ENCODE peak calls at places on chromosomes 11 and 22, in six cellular contexts. Z, L, Q, E, K and F are unnamed samples.

GRCh38 chr11:12248330-12248729 is 129.0 kb upstream of the PARVA start:
- DNase-seq in Z (peak), L (no peak), Q (no peak), E (no peak), K (no peak), F (no peak)

GRCh38 chr11:33478111-33478573 is 221.0 kb downstream of the HIPK3 start:
- DNase-seq in Z (peak), L (no peak), Q (no peak), E (no peak), K (no peak), F (no peak)

GRCh38 chr22:45640291-45640940 is 31.2 kb upstream of the ATXN10 start:
- DNase-seq in Z (no peak), L (no peak), Q (no peak), E (no peak), K (no peak), F (peak)

GRCh38 chr11:69492201-69492991 is 10.9 kb downstream of the LINC01488 start:
- DNase-seq in Z (no peak), L (no peak), Q (no peak), E (peak), K (no peak), F (no peak)

GRCh38 chr11:12806113-12806512 is 131.9 kb downstream of the TEAD1 start:
- DNase-seq in Z (no peak), L (no peak), Q (no peak), E (no peak), K (no peak), F (no peak)

GRCh38 chr11:77789731-77790476 is 30.6 kb downstream of the RSF1 start:
- DNase-seq in Z (no peak), L (no peak), Q (no peak), E (no peak), K (no peak), F (no peak)

GRCh38 chr11:62592989-62593421 is 1.7 kb upstream of the TUT1 start:
- DNase-seq in Z (no peak), L (no peak), Q (no peak), E (no peak), K (no peak), F (no peak)

GRCh38 chr11:19979519-19979845 is 180.8 kb downstream of the DBX1 start:
- DNase-seq in Z (no peak), L (no peak), Q (no peak), E (no peak), K (no peak), F (no peak)

GRCh38 chr22:47543447-47543846 is 781.0 kb downstream of the TBC1D22A start:
- DNase-seq in Z (no peak), L (no peak), Q (no peak), E (no peak), K (no peak), F (no peak)

GRCh38 chr22:22959147-22959827 is 71.7 kb downstream of the IGLL5 start:
- DNase-seq in Z (peak), L (peak), Q (peak), E (peak), K (no peak), F (no peak)

GRCh38 chr22:30245985-30246901 is at the start of gene LIF:
- DNase-seq in Z (no peak), L (no peak), Q (peak), E (peak), K (no peak), F (no peak)

GRCh38 chr11:126546191-126546590 is 190.7 kb downstream of the ST3GAL4 start:
- DNase-seq in Z (no peak), L (no peak), Q (no peak), E (peak), K (no peak), F (no peak)

GRCh38 chr11:19073454-19074415 is 13.2 kb upstream of the MRGPRX2 start:
- DNase-seq in Z (no peak), L (no peak), Q (no peak), E (no peak), K (no peak), F (no peak)

GRCh38 chr22:26904483-26904882 is 247.1 kb downstream of the MIAT start:
- DNase-seq in Z (no peak), L (no peak), Q (no peak), E (no peak), K (no peak), F (peak)

GRCh38 chr22:46072030-46072881 is 78.1 kb upstream of the PPARA start:
- DNase-seq in Z (peak), L (no peak), Q (no peak), E (peak), K (no peak), F (peak)

GRCh38 chr22:26835929-26836528 is 178.6 kb downstream of the MIAT start:
- DNase-seq in Z (peak), L (peak), Q (no peak), E (peak), K (no peak), F (no peak)

GRCh38 chr11:2778630-2779498 is 79.1 kb upstream of the KCNQ1OT1 start:
- DNase-seq in Z (peak), L (peak), Q (peak), E (peak), K (no peak), F (peak)

GRCh38 chr11:5196731-5197130 is 3.8 kb downstream of the OR51V1 start:
- DNase-seq in Z (no peak), L (no peak), Q (no peak), E (peak), K (no peak), F (no peak)

GRCh38 chr22:25201557-25202273 is 2.1 kb downstream of the CRYBB3 start:
- DNase-seq in Z (no peak), L (no peak), Q (no peak), E (no peak), K (no peak), F (no peak)

GRCh38 chr11:57763568-57763967 is 2.0 kb downstream of the CTNND1 start:
- DNase-seq in Z (no peak), L (no peak), Q (no peak), E (peak), K (no peak), F (no peak)

GRCh38 chr22:38087855-38088254 is 3.9 kb upstream of the SLC16A8 start:
- DNase-seq in Z (no peak), L (no peak), Q (no peak), E (no peak), K (no peak), F (no peak)

GRCh38 chr22:39175127-39176066 is 22.9 kb upstream of the CBX7 start:
- DNase-seq in Z (no peak), L (no peak), Q (no peak), E (no peak), K (no peak), F (peak)

GRCh38 chr11:87666730-87667129 is 508.5 kb downstream of the RAB38 start:
- DNase-seq in Z (no peak), L (no peak), Q (no peak), E (no peak), K (no peak), F (no peak)

GRCh38 chr22:36026741-36027140 is 1.9 kb downstream of the RBFOX2 start:
- DNase-seq in Z (no peak), L (no peak), Q (no peak), E (peak), K (no peak), F (no peak)

GRCh38 chr11:122817121-122817520 is 21.2 kb upstream of the CRTAM start:
- DNase-seq in Z (peak), L (no peak), Q (no peak), E (no peak), K (no peak), F (no peak)